ENCODE peak calls at places on chromosomes 7 and 10, in five cellular contexts. One of them, this sample, is unnamed.

GRCh38 chr10:102546606-102547310 is 43.0 kb downstream of the SUFU start:
- DNase-seq in aorta: no peak
- DNase-seq in adrenal gland: no peak
- DNase-seq in psoas muscle: no peak
- DNase-seq in colonic mucosa: no peak
- DNase-seq in this sample: no peak

GRCh38 chr10:48765527-48765926 is 80.9 kb downstream of the WDFY4 start:
- DNase-seq in aorta: no peak
- DNase-seq in adrenal gland: no peak
- DNase-seq in psoas muscle: no peak
- DNase-seq in colonic mucosa: no peak
- DNase-seq in this sample: no peak

GRCh38 chr7:86745019-86745745 is 101.5 kb downstream of the GRM3 start:
- DNase-seq in aorta: no peak
- DNase-seq in adrenal gland: no peak
- DNase-seq in psoas muscle: no peak
- DNase-seq in colonic mucosa: no peak
- DNase-seq in this sample: no peak

GRCh38 chr10:16887565-16887964 is 70.3 kb upstream of the RSU1 start:
- DNase-seq in aorta: no peak
- DNase-seq in adrenal gland: no peak
- DNase-seq in psoas muscle: no peak
- DNase-seq in colonic mucosa: no peak
- DNase-seq in this sample: no peak

GRCh38 chr7:30206942-30207341 is 72.2 kb downstream of the MTURN start:
- DNase-seq in aorta: no peak
- DNase-seq in adrenal gland: no peak
- DNase-seq in psoas muscle: no peak
- DNase-seq in colonic mucosa: no peak
- DNase-seq in this sample: no peak

GRCh38 chr10:27815261-27815660 is 69.6 kb upstream of the MKX start:
- DNase-seq in aorta: no peak
- DNase-seq in adrenal gland: no peak
- DNase-seq in psoas muscle: no peak
- DNase-seq in colonic mucosa: no peak
- DNase-seq in this sample: no peak

GRCh38 chr7:101861223-101861775 is 43.9 kb downstream of the CUX1 start:
- DNase-seq in aorta: no peak
- DNase-seq in adrenal gland: no peak
- DNase-seq in psoas muscle: no peak
- DNase-seq in colonic mucosa: no peak
- DNase-seq in this sample: no peak

GRCh38 chr7:142716596-142716995 is 32.7 kb upstream of the PRSS1 start:
- DNase-seq in aorta: no peak
- DNase-seq in adrenal gland: no peak
- DNase-seq in psoas muscle: no peak
- DNase-seq in colonic mucosa: no peak
- DNase-seq in this sample: no peak

GRCh38 chr7:30974605-30975256 is 11.0 kb downstream of the GHRHR start:
- DNase-seq in aorta: peak
- DNase-seq in adrenal gland: peak
- DNase-seq in psoas muscle: no peak
- DNase-seq in colonic mucosa: peak
- DNase-seq in this sample: no peak

GRCh38 chr10:92574545-92575377 is 868 bp upstream of the IDE start:
- DNase-seq in aorta: no peak
- DNase-seq in adrenal gland: no peak
- DNase-seq in psoas muscle: no peak
- DNase-seq in colonic mucosa: no peak
- DNase-seq in this sample: no peak

GRCh38 chr7:36440880-36441279 is 51.2 kb downstream of the ANLN start:
- DNase-seq in aorta: no peak
- DNase-seq in adrenal gland: no peak
- DNase-seq in psoas muscle: no peak
- DNase-seq in colonic mucosa: no peak
- DNase-seq in this sample: no peak

DNA sequence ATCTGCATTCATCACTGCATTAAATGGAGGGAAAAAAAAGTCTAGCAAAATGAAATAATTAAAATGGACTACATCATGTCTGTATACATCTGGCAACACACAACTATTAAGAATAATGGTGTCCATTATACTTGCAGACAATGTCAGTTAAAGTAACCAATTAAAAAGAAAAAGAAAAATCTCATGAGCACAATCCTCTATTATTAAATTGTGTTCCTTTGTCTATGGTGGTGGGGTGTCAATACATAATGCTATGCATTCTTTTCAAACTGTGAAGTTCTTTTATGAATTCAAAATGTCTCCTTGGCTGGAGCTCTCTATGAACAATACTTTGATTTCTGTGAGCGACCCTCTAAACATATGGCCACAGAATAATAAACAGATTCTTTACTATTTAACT is 63.5 kb downstream of the NRP1 start:
- DNase-seq in aorta: no peak
- DNase-seq in adrenal gland: no peak
- DNase-seq in psoas muscle: no peak
- DNase-seq in colonic mucosa: no peak
- DNase-seq in this sample: no peak
- H3K27ac ChIP-seq in aorta: no peak
- H3K27ac ChIP-seq in adrenal gland: no peak
- H3K27ac ChIP-seq in psoas muscle: no peak
- H3K27ac ChIP-seq in colonic mucosa: no peak
- H3K27ac ChIP-seq in this sample: no peak

GRCh38 chr10:131998845-131999681 is 17.3 kb upstream of the BNIP3 start:
- DNase-seq in aorta: no peak
- DNase-seq in adrenal gland: no peak
- DNase-seq in psoas muscle: no peak
- DNase-seq in colonic mucosa: no peak
- DNase-seq in this sample: no peak
- H3K27ac ChIP-seq in aorta: no peak
- H3K27ac ChIP-seq in adrenal gland: peak
- H3K27ac ChIP-seq in psoas muscle: peak
- H3K27ac ChIP-seq in colonic mucosa: no peak
- H3K27ac ChIP-seq in this sample: no peak

GRCh38 chr7:129367349-129367699 is 66.9 kb upstream of the STRIP2 start:
- DNase-seq in aorta: no peak
- DNase-seq in adrenal gland: no peak
- DNase-seq in psoas muscle: no peak
- DNase-seq in colonic mucosa: no peak
- DNase-seq in this sample: no peak

GRCh38 chr7:129373651-129374428 is 60.4 kb upstream of the STRIP2 start:
- DNase-seq in aorta: no peak
- DNase-seq in adrenal gland: no peak
- DNase-seq in psoas muscle: no peak
- DNase-seq in colonic mucosa: no peak
- DNase-seq in this sample: no peak

GRCh38 chr7:129367700-129368388 is 66.4 kb upstream of the STRIP2 start:
- DNase-seq in aorta: peak
- DNase-seq in adrenal gland: peak
- DNase-seq in psoas muscle: peak
- DNase-seq in colonic mucosa: peak
- DNase-seq in this sample: peak

GRCh38 chr7:129370812-129371211 is 63.4 kb upstream of the STRIP2 start:
- DNase-seq in aorta: no peak
- DNase-seq in adrenal gland: no peak
- DNase-seq in psoas muscle: no peak
- DNase-seq in colonic mucosa: no peak
- DNase-seq in this sample: no peak

GRCh38 chr7:129368389-129368986 is 65.7 kb upstream of the STRIP2 start:
- DNase-seq in aorta: no peak
- DNase-seq in adrenal gland: no peak
- DNase-seq in psoas muscle: no peak
- DNase-seq in colonic mucosa: no peak
- DNase-seq in this sample: no peak
- H3K27ac ChIP-seq in aorta: no peak
- H3K27ac ChIP-seq in adrenal gland: no peak
- H3K27ac ChIP-seq in psoas muscle: peak
- H3K27ac ChIP-seq in colonic mucosa: peak
- H3K27ac ChIP-seq in this sample: no peak

DNA sequence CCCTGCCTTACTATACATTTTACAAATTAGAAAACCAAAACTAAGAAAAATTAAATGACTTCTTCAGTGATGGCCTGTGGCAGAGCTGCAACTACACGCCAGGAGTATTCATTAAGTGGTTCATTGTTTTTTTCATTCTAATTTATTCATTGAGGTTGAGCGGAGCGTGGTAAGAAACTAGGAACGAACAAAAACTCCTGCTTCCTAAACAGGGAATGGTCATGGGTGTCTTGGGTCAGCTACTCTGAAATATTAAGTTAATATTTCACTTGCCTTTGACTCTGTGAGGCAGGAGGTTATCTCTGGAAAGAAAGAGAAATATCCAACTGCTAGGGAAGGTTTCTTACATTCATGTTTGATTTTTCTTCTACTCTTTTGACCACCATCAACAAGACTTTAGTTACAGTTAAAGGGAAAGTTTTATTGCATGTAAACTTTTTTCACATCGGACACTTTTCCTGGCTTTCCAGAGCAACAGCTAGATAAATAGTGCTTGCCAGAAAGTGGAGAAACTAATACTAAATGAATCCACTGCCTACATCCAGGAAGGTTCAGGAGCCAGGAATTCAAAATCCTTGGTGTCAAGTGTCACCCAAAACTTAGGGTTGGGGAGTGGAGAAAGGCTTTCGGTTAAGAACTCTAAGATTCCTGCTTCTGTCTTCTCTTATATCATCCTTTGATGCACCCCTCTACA is 892 bp upstream of the GNG11 start:
- DNase-seq in aorta: no peak
- DNase-seq in adrenal gland: no peak
- DNase-seq in psoas muscle: no peak
- DNase-seq in colonic mucosa: no peak
- DNase-seq in this sample: no peak
- H3K27ac ChIP-seq in aorta: no peak
- H3K27ac ChIP-seq in adrenal gland: no peak
- H3K27ac ChIP-seq in psoas muscle: peak
- H3K27ac ChIP-seq in colonic mucosa: peak
- H3K27ac ChIP-seq in this sample: no peak

DNA sequence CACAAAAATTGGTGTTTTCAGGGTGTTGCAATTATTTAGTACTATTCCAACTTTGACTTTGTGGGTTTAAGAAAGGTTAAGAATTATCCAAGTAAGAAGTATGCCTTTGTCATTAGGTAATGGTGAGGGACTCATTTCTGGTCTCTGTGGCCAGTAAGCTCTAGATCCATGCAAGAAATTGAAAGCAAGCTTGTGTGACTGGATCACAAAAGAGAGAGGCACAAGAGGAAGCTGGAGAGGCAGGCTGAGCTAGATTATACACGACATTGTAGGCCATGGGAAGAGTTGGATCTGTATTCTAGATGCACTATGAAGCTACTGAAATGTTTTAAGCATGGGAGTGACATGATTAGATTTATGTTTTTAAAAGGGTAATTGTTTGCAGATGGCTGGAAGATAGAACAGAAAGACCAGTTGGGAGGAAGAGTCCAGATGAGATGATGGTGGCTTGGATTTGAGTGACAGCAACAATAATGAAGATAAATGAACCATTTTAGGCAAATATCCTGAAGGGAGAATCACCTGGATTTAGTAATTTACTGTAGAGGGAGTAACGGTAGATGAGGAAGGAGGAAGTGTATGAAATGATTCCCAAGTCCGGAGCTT is 50.0 kb downstream of the CALD1 start:
- DNase-seq in aorta: no peak
- DNase-seq in adrenal gland: no peak
- DNase-seq in psoas muscle: no peak
- DNase-seq in colonic mucosa: no peak
- DNase-seq in this sample: no peak
- H3K27ac ChIP-seq in aorta: peak
- H3K27ac ChIP-seq in adrenal gland: no peak
- H3K27ac ChIP-seq in psoas muscle: no peak
- H3K27ac ChIP-seq in colonic mucosa: no peak
- H3K27ac ChIP-seq in this sample: no peak